ENCODE peak calls at places on chromosomes 13 and 19, in ten cellular contexts. T is SK-N-SH, J is transverse colon, Z is spleen, F is MM.1S, D is ovary, M is esophagus squamous epithelium, U is fibroblast of the aortic adventitia, L is left ventricle myocardium inferior, S is Caco-2. N is an unnamed sample.

GRCh38 chr13:65292488-65292901 is 1937.6 kb downstream of the PCDH9 start:
- DNase-seq in T (peak; percentile 46), J (no peak), Z (no peak), F (no peak), D (no peak), M (no peak), U (peak; percentile 41), L (no peak), S (peak; percentile 17), N (no peak)

GRCh38 chr19:56712609-56713008 is 41.1 kb upstream of the ZNF835 start:
- DNase-seq in T (peak; percentile 52), J (no peak), Z (no peak), F (no peak), D (no peak), M (no peak), U (no peak), L (no peak), S (no peak), N (no peak)

GRCh38 chr19:30691767-30692516 is 319.8 kb downstream of the ZNF536 start:
- DNase-seq in T (peak; percentile 66), J (no peak), Z (no peak), F (no peak), D (no peak), M (no peak), U (peak; percentile 13), L (no peak), S (no peak), N (no peak)

GRCh38 chr13:50326271-50326670 is 311.0 kb downstream of the KCNRG start:
- DNase-seq in T (no peak), J (no peak), Z (no peak), F (no peak), D (no peak), M (no peak), U (no peak), L (no peak), S (no peak), N (no peak)

GRCh38 chr13:99875391-99875790 is 96.2 kb downstream of the ZIC5 start:
- DNase-seq in T (no peak), J (no peak), Z (no peak), F (no peak), D (no peak), M (no peak), U (no peak), L (no peak), S (no peak), N (no peak)

GRCh38 chr13:39035204-39035603 is 2.7 kb downstream of the PROSER1 start:
- DNase-seq in T (no peak), J (no peak), Z (no peak), F (no peak), D (no peak), M (no peak), U (no peak), L (no peak), S (no peak), N (no peak)

GRCh38 chr19:28889941-28890645 is 322.9 kb downstream of the UQCRFS1 start:
- DNase-seq in T (no peak), J (no peak), Z (no peak), F (no peak), D (no peak), M (no peak), U (peak; percentile 19), L (no peak), S (no peak), N (no peak)

GRCh38 chr19:54114340-54114826 is 1.1 kb downstream of the TFPT start:
- DNase-seq in T (peak; percentile 52), J (peak; percentile 46), Z (peak; percentile 90), F (no peak), D (peak; percentile 56), M (no peak), U (peak; percentile 25), L (no peak), S (no peak), N (peak; percentile 55)

GRCh38 chr19:11942843-11943108 is 17.9 kb downstream of the ZNF700 start:
- DNase-seq in T (no peak), J (no peak), Z (no peak), F (no peak), D (no peak), M (no peak), U (no peak), L (no peak), S (peak; percentile 10), N (no peak)

GRCh38 chr13:38415233-38415632 is 65.6 kb downstream of the UFM1 start:
- DNase-seq in T (no peak), J (peak; percentile 8), Z (no peak), F (peak; percentile 83), D (no peak), M (no peak), U (no peak), L (no peak), S (no peak), N (no peak)

GRCh38 chr13:99725644-99726043 is 224.4 kb downstream of the TM9SF2 start:
- DNase-seq in T (no peak), J (no peak), Z (peak; percentile 54), F (no peak), D (no peak), M (no peak), U (no peak), L (no peak), S (no peak), N (no peak)

GRCh38 chr13:97359181-97360057 is 74.5 kb upstream of the RAP2A start:
- DNase-seq in T (peak; percentile 66), J (peak; percentile 37), Z (no peak), F (peak; percentile 47), D (no peak), M (no peak), U (peak; percentile 86), L (no peak), S (peak; percentile 80), N (peak; percentile 9)

GRCh38 chr13:52003551-52003950 is 7.7 kb downstream of the ATP7B start:
- DNase-seq in T (no peak), J (peak; percentile 30), Z (no peak), F (no peak), D (no peak), M (no peak), U (no peak), L (no peak), S (peak; percentile 59), N (no peak)

GRCh38 chr13:52827839-52828238 is 20.6 kb downstream of the PCDH8 start:
- DNase-seq in T (peak; percentile 88), J (no peak), Z (no peak), F (no peak), D (no peak), M (no peak), U (no peak), L (no peak), S (no peak), N (no peak)

GRCh38 chr19:18328340-18329034 is 5.6 kb upstream of the LSM4 start:
- DNase-seq in T (peak; percentile 94), J (peak; percentile 94), Z (peak; percentile 88), F (peak; percentile 93), D (peak; percentile 86), M (peak; percentile 58), U (peak; percentile 99), L (peak; percentile 87), S (peak; percentile 92), N (peak; percentile 79)

DNA sequence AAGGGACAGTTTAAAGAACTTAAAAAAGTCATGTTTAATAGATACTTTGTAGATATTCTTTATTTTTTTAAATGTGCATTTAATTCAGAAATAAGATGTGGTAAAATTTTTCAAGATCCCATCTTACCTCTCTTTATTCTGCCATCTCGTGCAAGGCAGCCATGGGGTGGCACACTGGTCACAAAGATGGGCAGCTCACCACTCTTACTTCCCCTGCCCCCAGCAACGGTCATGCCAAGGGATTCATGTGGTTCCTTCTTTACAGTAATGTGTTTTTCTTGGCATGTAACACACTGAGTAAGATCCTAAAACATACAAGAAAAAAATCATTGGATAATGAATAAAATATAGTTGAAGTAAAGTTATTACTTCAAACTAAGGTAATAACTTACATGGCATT is 64.2 kb downstream of the LNX2 start:
- DNase-seq in T (no peak), J (no peak), Z (no peak), F (no peak), D (no peak), M (no peak), U (peak; percentile 84), L (no peak), S (no peak), N (peak; percentile 5)
- TF ChIP-seq CTCF in T (peak; percentile 63), J (no peak), Z (no peak), F (no peak), D (no peak), M (no peak), U (peak; percentile 29), L (peak; percentile 29), S (no peak), N (no peak)

DNA sequence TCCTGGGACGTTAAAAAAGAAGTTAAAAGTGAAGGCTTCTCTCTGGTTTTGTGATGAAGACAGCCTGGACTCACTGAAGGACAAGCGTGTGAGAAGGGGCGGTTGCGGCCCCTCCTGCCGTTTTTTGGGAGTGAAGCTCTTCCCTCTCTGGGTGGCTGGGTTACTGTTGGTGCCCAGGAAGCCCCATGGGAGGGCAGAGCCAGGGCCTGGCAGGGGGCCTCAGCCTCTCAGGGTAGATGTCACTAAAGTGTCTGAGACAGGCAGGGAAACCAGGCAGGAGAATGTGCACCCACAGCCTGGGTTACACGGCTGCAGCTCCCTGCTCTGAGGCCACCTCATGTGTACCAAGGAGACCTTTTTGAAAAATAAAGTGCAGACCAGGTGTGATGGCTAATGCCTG is 1.5 kb upstream of the WDR88 start:
- DNase-seq in T (no peak), J (no peak), Z (no peak), F (no peak), D (no peak), M (no peak), U (no peak), L (no peak), S (no peak), N (no peak)
- TF ChIP-seq CTCF in T (no peak), J (no peak), Z (no peak), F (no peak), D (no peak), M (no peak), U (no peak), L (no peak), S (no peak), N (no peak)

DNA sequence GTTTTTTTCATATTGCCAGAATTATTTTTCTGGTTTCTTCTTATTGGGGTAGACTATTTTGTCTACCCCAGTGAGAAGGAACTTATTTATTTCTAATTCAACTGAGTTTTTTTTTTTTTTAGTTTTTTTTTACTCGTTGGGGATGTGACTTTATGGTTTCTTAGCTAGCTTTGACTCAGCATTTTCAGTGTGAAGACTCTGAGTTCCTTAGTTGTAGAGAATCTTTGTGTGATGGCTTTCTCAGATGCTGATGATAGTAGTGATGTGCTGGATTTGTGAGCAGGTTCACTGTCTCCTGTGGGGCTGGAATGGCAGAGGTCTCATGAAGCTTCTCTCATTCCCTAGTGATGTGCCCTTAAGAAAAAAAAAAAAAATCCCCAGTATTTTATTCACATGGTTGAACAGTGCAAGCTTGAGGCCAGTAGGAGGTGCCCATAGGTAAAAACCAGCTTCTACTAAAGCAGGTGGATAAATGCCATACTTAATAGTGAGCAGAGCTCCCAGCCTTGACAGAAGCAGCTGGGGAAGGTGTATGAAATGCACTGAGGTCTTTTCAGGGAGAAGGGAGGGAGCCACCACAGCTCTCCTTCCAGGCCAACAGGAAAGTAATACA is 106.2 kb upstream of the KLF5 start:
- DNase-seq in T (no peak), J (no peak), Z (no peak), F (no peak), D (no peak), M (no peak), U (no peak), L (no peak), S (no peak), N (no peak)
- TF ChIP-seq CTCF in T (no peak), J (no peak), Z (no peak), F (no peak), D (no peak), M (no peak), U (no peak), L (no peak), S (peak; percentile 31), N (no peak)

GRCh38 chr19:7979011-7979410 is 26.4 kb downstream of the ELAVL1 start:
- DNase-seq in T (no peak), J (no peak), Z (peak; percentile 41), F (no peak), D (no peak), M (no peak), U (no peak), L (no peak), S (no peak), N (no peak)
- TF ChIP-seq CTCF in T (no peak), J (no peak), Z (no peak), F (no peak), D (no peak), M (no peak), U (no peak), L (no peak), S (no peak), N (no peak)

N was measured in Calu3.